ENCODE peak calls at places on chromosome 3, in four cellular contexts. Z, R, G and F are unnamed samples.

GRCh38 chr3:122959339-122959738 is 68.2 kb downstream of the SEMA5B start:
- DNase-seq in Z (no peak), G (no peak), R (no peak), F (no peak)

GRCh38 chr3:15611018-15611417 is 9.5 kb downstream of the BTD start:
- DNase-seq in Z (no peak), G (no peak), R (no peak), F (no peak)

GRCh38 chr3:54931182-54931581 is 3.3 kb upstream of the LRTM1 start:
- DNase-seq in R (no peak), G (peak), Z (no peak), F (no peak)

GRCh38 chr3:115836944-115837343 is 213.6 kb downstream of the GAP43 start:
- DNase-seq in Z (no peak), G (peak), R (no peak), F (no peak)

GRCh38 chr3:66172394-66172793 is 48.4 kb upstream of the SLC25A26 start:
- DNase-seq in Z (no peak), G (no peak), R (no peak), F (no peak)

GRCh38 chr3:29853841-29854397 is 573.0 kb downstream of the RBMS3 start:
- DNase-seq in R (no peak), G (no peak), Z (no peak), F (no peak)

GRCh38 chr3:13348671-13349396 is 71.3 kb downstream of the NUP210 start:
- DNase-seq in R (no peak), G (no peak), Z (no peak), F (no peak)

GRCh38 chr3:12797892-12798558 is 1.5 kb downstream of the CAND2 start:
- DNase-seq in R (no peak), Z (no peak), G (no peak), F (no peak)

GRCh38 chr3:11805716-11806115 is 41.0 kb downstream of the TAMM41 start:
- DNase-seq in R (no peak), Z (no peak), G (no peak), F (no peak)

GRCh38 chr3:115239717-115240116 is 92.6 kb upstream of the ZBTB20 start:
- DNase-seq in Z (no peak), G (peak), R (no peak), F (peak)

GRCh38 chr3:188925376-188925775 is 246.4 kb upstream of the TPRG1 start:
- DNase-seq in G (no peak), R (no peak), Z (no peak), F (no peak)

GRCh38 chr3:13168391-13168790 is 95.2 kb upstream of the IQSEC1 start:
- DNase-seq in G (no peak), R (no peak), Z (no peak), F (no peak)

GRCh38 chr3:119779731-119780383 is 2.0 kb upstream of the NR1I2 start:
- DNase-seq in R (no peak), Z (no peak), G (no peak), F (no peak)

GRCh38 chr3:130971208-130971607 is 55.4 kb downstream of the ASTE1 start:
- DNase-seq in R (no peak), Z (no peak), G (no peak), F (no peak)

GRCh38 chr3:168684519-168684918 is 588.8 kb upstream of the GOLIM4 start:
- DNase-seq in Z (no peak), R (no peak), G (no peak), F (no peak)

GRCh38 chr3:5809811-5810210 is 622.3 kb downstream of the EDEM1 start:
- DNase-seq in Z (no peak), G (no peak), R (no peak), F (no peak)
- H3K27ac ChIP-seq in Z (no peak), G (no peak), R (no peak), F (no peak)

DNA sequence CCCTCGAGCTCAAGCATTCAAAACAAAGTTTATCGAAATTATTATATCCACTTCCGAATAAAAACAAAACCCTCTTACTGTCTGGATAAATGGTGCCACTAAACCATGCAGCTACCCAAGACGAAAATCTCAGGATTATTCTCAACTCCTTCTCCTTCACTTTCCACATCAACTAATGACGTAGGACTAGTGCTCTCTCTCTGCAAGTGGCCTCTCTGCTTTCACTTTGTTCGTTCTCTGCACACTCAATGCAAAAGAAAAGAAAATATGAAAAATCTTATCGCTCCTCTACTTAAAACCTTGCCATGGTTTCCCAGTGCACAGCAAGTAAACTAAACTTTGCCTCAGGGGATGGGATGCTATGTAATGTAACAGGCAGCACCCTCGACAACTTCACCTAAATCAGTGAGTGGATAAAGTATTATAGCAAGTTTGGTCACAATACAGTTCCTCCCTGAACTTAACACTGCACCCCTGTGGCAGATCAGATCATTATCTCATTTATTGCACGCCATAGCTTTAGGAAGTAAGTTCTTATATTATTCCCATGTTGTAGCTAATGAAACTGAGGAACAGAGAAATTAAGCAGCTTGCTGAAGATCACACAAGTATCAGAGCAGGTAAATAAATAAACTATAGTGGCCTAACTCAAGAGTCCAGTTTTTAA is 262.7 kb upstream of the GADL1 start:
- DNase-seq in Z (no peak), R (no peak), G (no peak), F (no peak)
- TF ChIP-seq CTCF in Z (no peak), R (no peak), G (no peak), F (no peak)

GRCh38 chr3:152352559-152352958 is 83.8 kb downstream of the MBNL1 start:
- DNase-seq in Z (no peak), G (no peak), R (no peak), F (no peak)
- H3K27ac ChIP-seq in Z (no peak), G (no peak), R (no peak), F (no peak)

DNA sequence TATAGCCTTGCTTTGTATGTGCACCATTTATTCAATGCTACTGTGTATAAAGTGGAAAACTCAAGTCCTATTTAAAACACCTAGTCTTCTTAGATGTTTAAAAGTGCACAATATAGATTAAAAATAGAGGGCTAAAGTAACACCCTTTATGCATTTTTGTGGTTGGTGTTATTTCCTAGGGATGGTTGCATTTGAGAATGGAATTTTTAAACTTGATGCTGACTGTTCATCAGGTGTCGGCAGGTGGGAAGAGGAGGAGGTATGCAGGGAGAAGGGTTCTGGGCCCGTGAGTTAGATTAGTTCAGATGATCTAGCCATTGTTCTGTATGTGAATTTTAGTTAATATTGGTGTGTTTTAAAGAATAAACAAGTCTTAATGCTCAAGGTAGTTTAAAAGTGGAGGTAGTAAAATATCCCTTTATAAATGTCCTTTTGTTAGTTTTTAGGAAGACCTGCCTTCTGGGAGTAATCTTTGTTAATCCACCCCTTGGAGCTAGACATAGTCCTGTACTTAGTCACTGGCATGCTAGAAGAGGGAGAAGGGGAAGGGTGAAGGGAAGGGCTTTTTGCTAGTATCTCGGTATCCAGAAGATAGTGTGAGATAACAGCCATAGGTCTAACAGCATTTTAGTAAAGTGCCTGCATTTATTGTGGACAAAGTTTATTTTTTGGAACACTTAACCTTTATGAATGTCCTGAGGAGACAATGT is 8.1 kb upstream of the SRPRB start:
- DNase-seq in G (no peak), R (no peak), Z (no peak), F (no peak)
- TF ChIP-seq CTCF in G (no peak), R (no peak), Z (no peak), F (no peak)